ENCODE peak calls at places on chromosomes 1 and 21, in four cellular contexts. B is H1, I is GM12878, E is K562. M is an unnamed sample.

GRCh38 chr1:82920418-82921248 is 1078.3 kb downstream of the TTLL7 start:
- DNase-seq in B (no peak), I (no peak), E (no peak), M (no peak)

GRCh38 chr21:34511787-34512451 is at the start of gene KCNE1:
- DNase-seq in B (no peak), I (no peak), E (no peak), M (no peak)

GRCh38 chr21:29299906-29300546 is 1.3 kb downstream of the BACH1 start:
- DNase-seq in B (no peak), I (peak), E (peak), M (peak)

GRCh38 chr1:213884942-213885341 is 102.8 kb upstream of the PROX1 start:
- DNase-seq in B (no peak), I (no peak), E (no peak), M (no peak)

GRCh38 chr1:116557323-116557878 is 13.4 kb downstream of the CD58 start:
- DNase-seq in B (no peak), I (no peak), E (no peak), M (no peak)

GRCh38 chr1:164452549-164452948 is 106.4 kb upstream of the PBX1 start:
- DNase-seq in B (no peak), I (no peak), E (no peak), M (no peak)

GRCh38 chr1:7621334-7622219 is 149.5 kb upstream of the VAMP3 start:
- DNase-seq in B (no peak), I (no peak), E (no peak), M (no peak)

GRCh38 chr1:204989266-204990058 is 53.5 kb upstream of the CNTN2 start:
- DNase-seq in B (peak), I (no peak), E (peak), M (peak)

GRCh38 chr1:181618559-181618958 is 135.2 kb downstream of the CACNA1E start:
- DNase-seq in B (no peak), I (no peak), E (no peak), M (no peak)

GRCh38 chr1:78095618-78096416 is 50.1 kb downstream of the GIPC2 start:
- DNase-seq in B (no peak), I (no peak), E (no peak), M (no peak)
- TF ChIP-seq NRF1 in B (no peak), I (no peak), E (no peak), M (no peak)

DNA sequence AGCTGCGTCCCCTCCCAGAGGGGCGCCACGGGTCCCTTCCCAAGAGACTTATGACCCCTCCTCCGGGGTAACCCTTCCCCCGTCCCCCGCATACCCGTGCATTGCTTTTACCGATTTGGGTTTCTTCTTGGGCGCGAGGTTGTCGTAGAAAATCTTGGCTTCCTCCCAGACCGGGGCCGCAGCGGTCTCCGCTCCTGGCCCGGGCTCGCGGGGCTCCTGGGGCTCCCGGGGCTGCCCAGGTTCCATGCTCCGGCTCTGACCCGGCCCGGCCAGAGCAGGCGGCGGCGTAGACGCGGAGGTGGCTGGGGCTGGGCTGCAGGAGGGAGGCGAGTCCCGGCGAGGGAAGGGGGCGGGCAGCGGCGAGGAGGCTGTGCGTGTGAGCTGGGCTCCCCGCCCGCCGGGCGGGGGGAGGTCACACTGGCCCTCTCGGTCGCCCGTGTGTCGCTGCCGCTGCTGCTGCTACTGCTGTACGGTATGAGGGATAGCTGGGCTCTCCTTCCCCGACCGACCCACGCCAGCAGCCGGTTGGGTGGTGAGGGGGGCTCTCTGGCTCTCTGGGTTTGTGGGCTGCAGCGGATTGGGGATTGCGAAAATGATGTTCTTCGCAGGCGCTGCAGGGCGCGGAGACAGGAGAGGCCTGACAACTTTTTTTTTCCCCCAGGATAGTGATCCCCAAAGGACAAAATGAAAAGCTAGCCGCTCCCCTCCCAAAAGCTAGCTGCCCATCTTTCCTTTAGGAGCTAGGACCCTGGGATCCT is at the start of gene NT5C1A:
- DNase-seq in B (peak), I (no peak), E (peak), M (peak)
- TF ChIP-seq TAF1 in B (no peak), I (no peak), E (no peak), M (no peak)

GRCh38 chr1:33347650-33347992 is 26.7 kb upstream of the A3GALT2 start:
- DNase-seq in B (no peak), I (no peak), E (no peak), M (no peak)
- TF ChIP-seq NRF1 in B (no peak), I (no peak), E (no peak), M (no peak)

DNA sequence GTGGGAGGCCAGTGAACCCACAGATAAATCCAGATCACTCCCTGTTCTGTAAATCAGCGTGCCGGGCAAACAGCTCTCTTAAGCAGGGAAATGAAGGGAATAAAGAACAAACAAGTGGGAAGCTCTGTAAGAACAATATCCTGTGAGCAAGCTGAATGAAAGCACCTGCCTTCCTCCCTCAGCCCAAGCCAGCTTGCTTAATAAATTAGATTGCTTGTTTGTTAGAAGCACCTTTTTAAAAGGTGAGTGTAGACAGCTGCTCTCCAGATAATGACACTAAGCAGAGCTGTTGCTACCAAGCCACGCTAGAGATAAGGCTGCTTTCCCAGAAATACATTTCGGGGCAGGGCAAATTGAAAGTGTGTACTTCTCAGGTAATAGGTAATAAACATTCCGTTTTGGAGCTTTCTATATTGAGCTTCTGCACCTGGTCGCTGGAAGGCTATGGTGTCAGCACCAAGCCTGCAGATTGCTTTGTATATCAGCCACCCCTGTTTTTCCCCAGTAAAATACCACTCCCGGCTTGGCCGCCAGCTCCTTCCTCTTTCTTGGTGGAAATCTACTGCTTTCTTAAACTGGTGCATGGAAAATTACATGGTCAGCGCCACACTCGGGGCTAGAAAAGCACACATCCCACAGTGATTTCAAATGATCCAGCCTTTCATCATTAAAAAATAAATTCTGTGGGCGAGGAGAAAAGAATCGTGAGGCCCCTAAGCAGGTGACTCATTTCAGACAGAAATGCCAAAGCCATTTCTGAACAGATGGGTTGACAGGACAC is 151.3 kb downstream of the ETS2 start:
- DNase-seq in B (no peak), I (no peak), E (no peak), M (no peak)
- TF ChIP-seq TAF1 in B (no peak), I (no peak), E (no peak), M (no peak)

GRCh38 chr1:157289001-157289400 is 150.8 kb upstream of the ETV3 start:
- DNase-seq in B (no peak), I (no peak), E (no peak), M (no peak)

GRCh38 chr1:157287462-157287861 is 149.3 kb upstream of the ETV3 start:
- DNase-seq in B (peak), I (no peak), E (no peak), M (no peak)

GRCh38 chr1:157288511-157288910 is 150.3 kb upstream of the ETV3 start:
- DNase-seq in B (peak), I (no peak), E (no peak), M (no peak)

GRCh38 chr1:157286646-157287420 is 148.6 kb upstream of the ETV3 start:
- DNase-seq in B (peak), I (no peak), E (no peak), M (no peak)

DNA sequence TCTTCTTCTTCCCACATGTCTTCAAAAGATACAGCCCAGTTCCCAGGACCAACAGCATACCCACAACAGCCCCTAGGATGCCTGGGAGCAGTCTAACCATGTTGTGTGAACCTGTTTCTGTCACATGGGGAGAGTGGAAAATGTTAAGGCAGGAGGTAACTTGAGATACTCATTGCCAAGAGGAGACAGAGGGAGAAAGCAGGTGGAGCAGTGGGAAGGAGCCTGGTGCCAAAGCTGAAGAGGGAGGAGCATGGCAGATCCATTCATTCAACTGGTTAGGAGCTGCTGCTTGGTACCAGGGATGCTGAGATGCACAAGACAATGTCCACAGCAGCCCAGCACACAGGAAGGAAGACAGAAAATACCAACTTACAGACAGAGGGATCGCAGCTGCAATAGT is 149.8 kb upstream of the ETV3 start:
- DNase-seq in B (peak), I (no peak), E (no peak), M (no peak)
- TF ChIP-seq NRF1 in B (no peak), I (no peak), E (no peak), M (no peak)

M was measured in SK-N-SH.